ENCODE peak calls at places on chromosome 9, in seven cellular contexts. F is GM23338, S is body of pancreas, W is lung, O is transverse colon, X is uterus, T is endothelial cell of umbilical vein. V is an unnamed sample.

GRCh38 chr9:95249986-95250385 is 67.5 kb downstream of the FANCC start:
- DNase-seq in W (no peak), S (peak; percentile 62), O (no peak), F (peak; percentile 37), T (no peak), X (no peak), V (no peak)

GRCh38 chr9:93254061-93254481 is 70.1 kb downstream of the WNK2 start:
- DNase-seq in O (no peak), X (no peak), F (no peak), S (peak; percentile 8), T (no peak), W (no peak), V (no peak)

GRCh38 chr9:20043461-20043860 is 254.6 kb upstream of the SLC24A2 start:
- DNase-seq in S (no peak), W (no peak), T (no peak), X (no peak), O (no peak), F (no peak), V (no peak)

GRCh38 chr9:80968611-80969010 is 720.7 kb downstream of the TLE1 start:
- DNase-seq in X (no peak), S (no peak), W (no peak), O (no peak), T (no peak), F (no peak), V (no peak)

GRCh38 chr9:135512904-135513303 is 8.3 kb upstream of the LCN1 start:
- DNase-seq in S (peak; percentile 7), W (no peak), T (no peak), X (no peak), F (no peak), O (no peak), V (no peak)

GRCh38 chr9:132670359-132670815 is at the start of gene GTF3C4:
- DNase-seq in O (peak; percentile 87), T (peak; percentile 76), S (peak; percentile 90), F (peak; percentile 89), W (peak; percentile 87), X (peak; percentile 84), V (peak; percentile 82)

GRCh38 chr9:79969383-79969782 is 397.6 kb downstream of the TLE4 start:
- DNase-seq in X (no peak), F (no peak), O (no peak), W (no peak), T (no peak), S (no peak), V (no peak)

GRCh38 chr9:89080193-89080592 is 88.9 kb downstream of the S1PR3 start:
- DNase-seq in F (no peak), X (peak; percentile 61), W (peak; percentile 35), T (no peak), S (peak; percentile 19), O (peak; percentile 29), V (peak; percentile 19)

GRCh38 chr9:68933434-68934318 is 80.2 kb downstream of the PRKACG start:
- DNase-seq in O (no peak), F (no peak), S (peak; percentile 40), T (no peak), W (no peak), X (no peak), V (no peak)

GRCh38 chr9:124852829-124853531 is at the start of gene WDR38:
- DNase-seq in T (peak; percentile 65), O (peak; percentile 76), X (peak; percentile 72), F (peak; percentile 89), W (peak; percentile 58), S (peak; percentile 75), V (peak; percentile 69)

GRCh38 chr9:2870340-2870739 is 26.4 kb upstream of the PUM3 start:
- DNase-seq in W (no peak), F (no peak), T (no peak), S (no peak), X (no peak), O (no peak), V (no peak)

GRCh38 chr9:19720374-19720773 is 68.5 kb downstream of the SLC24A2 start:
- DNase-seq in T (peak; percentile 39), S (no peak), O (no peak), W (no peak), F (peak; percentile 82), X (no peak), V (no peak)

GRCh38 chr9:136931615-136932130 is 12.9 kb downstream of the FBXW5 start:
- DNase-seq in F (no peak), X (no peak), S (no peak), T (no peak), W (no peak), O (no peak), V (no peak)

GRCh38 chr9:105079457-105079856 is 151.5 kb upstream of the ABCA1 start:
- DNase-seq in O (no peak), S (no peak), F (no peak), X (no peak), W (no peak), T (no peak), V (no peak)

GRCh38 chr9:117359910-117360309 is 54.9 kb downstream of the ASTN2 start:
- DNase-seq in X (no peak), T (no peak), S (no peak), W (no peak), O (no peak), F (no peak), V (no peak)

GRCh38 chr9:84366683-84367082 is 26.1 kb upstream of the SLC28A3 start:
- DNase-seq in W (no peak), F (no peak), X (no peak), O (no peak), S (no peak), T (no peak), V (no peak)

GRCh38 chr9:106376689-106377088 is 486.3 kb upstream of the ZNF462 start:
- DNase-seq in S (no peak), O (no peak), W (no peak), F (no peak), T (no peak), X (no peak), V (no peak)

GRCh38 chr9:72334658-72335337 is 30.2 kb downstream of the ZFAND5 start:
- DNase-seq in S (no peak), O (no peak), W (no peak), T (no peak), X (no peak), F (no peak), V (no peak)

GRCh38 chr9:19926774-19927173 is 137.9 kb upstream of the SLC24A2 start:
- DNase-seq in W (no peak), F (no peak), T (no peak), X (no peak), S (no peak), O (no peak), V (no peak)

DNA sequence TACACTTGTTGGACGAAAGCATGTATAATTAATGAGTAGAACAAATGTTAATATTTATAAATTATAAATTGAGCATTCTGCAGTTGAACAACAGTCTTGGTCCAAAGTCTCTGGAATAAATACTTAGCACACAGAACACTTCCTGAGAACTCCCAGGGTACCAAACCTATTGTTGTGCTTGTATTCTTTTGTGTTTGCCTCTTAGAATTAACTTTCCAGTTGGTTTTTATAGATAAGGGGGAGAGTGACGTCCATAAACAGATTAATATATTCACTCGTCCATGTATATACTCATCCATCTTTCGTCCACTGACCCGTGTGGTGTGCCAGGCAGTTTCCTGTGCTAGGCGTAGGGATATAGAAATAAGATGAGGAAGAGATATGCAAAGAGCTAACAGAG is 62.3 kb upstream of the TGFBR1 start:
- DNase-seq in X (no peak), T (peak; percentile 11), F (no peak), S (no peak), O (no peak), W (no peak), V (no peak)
- TF ChIP-seq CTCF in X (no peak), T (no peak), F (no peak), S (no peak), O (no peak), W (no peak), V (no peak)

GRCh38 chr9:70950270-70950669 is 171.2 kb downstream of the TRPM3 start:
- DNase-seq in F (no peak), T (no peak), X (no peak), O (no peak), W (no peak), S (no peak), V (no peak)

GRCh38 chr9:70949239-70949638 is 172.2 kb downstream of the TRPM3 start:
- DNase-seq in S (no peak), T (no peak), X (no peak), F (no peak), W (no peak), O (no peak), V (no peak)

GRCh38 chr9:70952131-70952727 is 169.2 kb downstream of the TRPM3 start:
- DNase-seq in S (no peak), T (no peak), X (no peak), O (no peak), W (no peak), F (no peak), V (no peak)

GRCh38 chr9:70954607-70955143 is 166.7 kb downstream of the TRPM3 start:
- DNase-seq in S (no peak), O (no peak), W (no peak), T (no peak), F (peak; percentile 5), X (no peak), V (no peak)

GRCh38 chr9:70954126-70954525 is 167.3 kb downstream of the TRPM3 start:
- DNase-seq in F (peak; percentile 73), T (peak; percentile 6), S (no peak), W (no peak), X (no peak), O (no peak), V (no peak)
- H3K27ac ChIP-seq in F (no peak overlapping the region), T (no peak overlapping the region), S (no peak overlapping the region), W (no peak overlapping the region), X (no peak overlapping the region), O (no peak overlapping the region), V (no peak overlapping the region)

DNA sequence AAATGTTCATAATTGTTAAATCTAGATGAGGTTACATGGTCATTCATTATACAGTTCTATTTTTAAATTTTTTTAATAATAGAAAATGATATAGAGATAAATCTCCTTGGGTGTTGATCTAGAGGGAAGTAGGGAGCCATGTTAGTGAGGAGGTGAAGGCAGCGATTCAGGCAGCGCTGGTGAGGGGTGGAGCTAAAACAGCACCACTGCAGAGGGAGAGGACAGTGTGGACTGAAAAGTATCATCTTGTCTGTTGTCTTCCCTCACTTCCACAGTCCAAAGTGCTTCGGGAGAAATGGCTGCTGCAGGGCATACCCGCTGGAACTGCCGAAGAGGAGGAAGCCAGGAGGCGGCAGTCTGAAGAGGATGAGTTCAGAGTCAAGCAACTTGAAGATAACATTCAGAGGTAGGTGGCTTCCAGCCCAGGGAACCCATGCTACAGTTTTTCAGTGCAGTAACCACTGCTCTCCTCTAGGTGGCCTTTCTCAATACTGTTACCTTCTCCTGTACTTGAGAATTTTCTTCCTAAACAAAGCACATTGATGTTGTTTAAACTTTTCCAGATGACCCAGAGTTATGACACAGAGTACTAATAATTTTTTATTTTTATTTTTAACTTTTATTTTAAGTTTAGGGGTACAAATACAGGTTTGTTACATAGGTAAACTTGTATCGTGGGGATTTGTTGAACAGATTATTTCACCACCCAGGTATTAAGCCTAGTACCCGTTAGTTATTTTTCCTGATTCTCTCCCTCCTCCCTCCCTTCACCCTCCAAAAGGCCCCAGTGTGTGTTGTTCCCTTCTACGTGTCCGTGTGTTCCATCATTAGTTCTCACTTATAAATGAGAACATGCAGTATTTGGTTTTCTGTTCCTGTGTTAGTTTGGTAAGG is 100.5 kb downstream of the PALM2AKAP2 start:
- DNase-seq in W (no peak), S (no peak), X (no peak), F (peak; percentile 89), O (no peak), T (peak; percentile 49), V (no peak)
- TF ChIP-seq CTCF in W (no peak), S (peak; percentile 15), X (no peak), F (peak; percentile 63), O (peak; percentile 50), T (peak; percentile 74), V (peak; percentile 9)

GRCh38 chr9:129572052-129572425 is 48.9 kb downstream of the C9orf50 start:
- DNase-seq in F (no peak), O (no peak), T (no peak), S (no peak), X (no peak), W (no peak), V (no peak)
- H3K27ac ChIP-seq in F (no peak overlapping the region), O (no peak overlapping the region), T (no peak overlapping the region), S (peak overlapping the region; percentile 88), X (no peak overlapping the region), W (no peak overlapping the region), V (no peak overlapping the region)

V was measured in breast epithelium.